ENCODE peak calls at places on chromosomes 12 and 14, in four cellular contexts. I is GM12878, P is K562, E is HepG2. L is an unnamed sample.

GRCh38 chr14:74911704-74912103 is 11.4 kb downstream of the RPS6KL1 start:
- DNase-seq in I (no peak), P (no peak), E (no peak), L (no peak)

GRCh38 chr12:130700492-130701401 is 15.4 kb downstream of the RIMBP2 start:
- DNase-seq in I (no peak), P (no peak), E (no peak), L (no peak)

GRCh38 chr14:69554500-69554899 is 20.2 kb downstream of the CCDC177 start:
- DNase-seq in I (no peak), P (no peak), E (no peak), L (no peak)

GRCh38 chr12:88698471-88698870 is 118.2 kb upstream of the KITLG start:
- DNase-seq in I (no peak), P (no peak), E (no peak), L (no peak)

GRCh38 chr12:95057431-95057830 is 16.0 kb downstream of the NR2C1 start:
- DNase-seq in I (no peak), P (no peak), E (no peak), L (no peak)

GRCh38 chr12:57471-57980 is 9.0 kb upstream of the IQSEC3 start:
- DNase-seq in I (no peak), P (no peak), E (no peak), L (no peak)

GRCh38 chr12:64088431-64089349 is 133.4 kb downstream of the KICS2 start:
- DNase-seq in I (no peak), P (peak), E (peak), L (peak)

GRCh38 chr14:92579244-92579643 is 65.7 kb downstream of the RIN3 start:
- DNase-seq in I (no peak), P (no peak), E (no peak), L (no peak)

GRCh38 chr14:105249175-105250007 is 1.1 kb downstream of the BTBD6 start:
- DNase-seq in I (no peak), P (no peak), E (no peak), L (no peak)

GRCh38 chr12:543114-543451 is 83.3 kb downstream of the B4GALNT3 start:
- DNase-seq in I (no peak), P (no peak), E (no peak), L (no peak)

GRCh38 chr12:2111816-2112215 is 59.0 kb downstream of the CACNA1C start:
- DNase-seq in I (no peak), P (no peak), E (no peak), L (no peak)

GRCh38 chr12:70049596-70050360 is 193.5 kb upstream of the CNOT2 start:
- DNase-seq in I (peak), P (peak), E (no peak), L (peak)

GRCh38 chr14:71261206-71261605 is 353.9 kb downstream of the PCNX1 start:
- DNase-seq in I (no peak), P (no peak), E (no peak), L (no peak)

GRCh38 chr12:123533672-123534643 is at the start of gene RILPL1:
- DNase-seq in I (no peak), P (peak), E (peak), L (no peak)

GRCh38 chr12:89363582-89363981 is 11.3 kb upstream of the DUSP6 start:
- DNase-seq in I (no peak), P (no peak), E (no peak), L (no peak)

GRCh38 chr12:99092100-99092851 is 447.2 kb downstream of the APAF1 start:
- DNase-seq in I (no peak), P (no peak), E (no peak), L (no peak)

GRCh38 chr12:121799175-121799841 is 4.5 kb upstream of the SETD1B start:
- DNase-seq in I (no peak), P (peak), E (peak), L (peak)

GRCh38 chr14:72024504-72024903 is 92.3 kb downstream of the RGS6 start:
- DNase-seq in I (peak), P (no peak), E (no peak), L (no peak)

GRCh38 chr14:63909984-63910383 is 57.2 kb downstream of the SYNE2 start:
- DNase-seq in I (no peak), P (no peak), E (no peak), L (no peak)

GRCh38 chr12:54853933-54854538 is at the start of gene MUCL1:
- DNase-seq in I (peak), P (peak), E (peak), L (peak)

GRCh38 chr14:69807192-69807591 is 10.2 kb upstream of the SLC10A1 start:
- DNase-seq in I (no peak), P (no peak), E (no peak), L (no peak)

GRCh38 chr12:13702401-13702800 is 279.0 kb downstream of the GRIN2B start:
- DNase-seq in I (no peak), P (no peak), E (no peak), L (no peak)

GRCh38 chr14:102421366-102422057 is 58.8 kb downstream of the TECPR2 start:
- DNase-seq in I (no peak), P (no peak), E (no peak), L (no peak)

GRCh38 chr14:98952595-98953325 is 319.2 kb downstream of the BCL11B start:
- DNase-seq in I (no peak), P (no peak), E (no peak), L (peak)

GRCh38 chr14:104810316-104810715 is 9.4 kb downstream of the ZBTB42 start:
- DNase-seq in I (no peak), P (no peak), E (no peak), L (no peak)

GRCh38 chr12:31117203-31118011 is 43.7 kb downstream of the DDX11 start:
- DNase-seq in I (no peak), P (peak), E (peak), L (peak)

DNA sequence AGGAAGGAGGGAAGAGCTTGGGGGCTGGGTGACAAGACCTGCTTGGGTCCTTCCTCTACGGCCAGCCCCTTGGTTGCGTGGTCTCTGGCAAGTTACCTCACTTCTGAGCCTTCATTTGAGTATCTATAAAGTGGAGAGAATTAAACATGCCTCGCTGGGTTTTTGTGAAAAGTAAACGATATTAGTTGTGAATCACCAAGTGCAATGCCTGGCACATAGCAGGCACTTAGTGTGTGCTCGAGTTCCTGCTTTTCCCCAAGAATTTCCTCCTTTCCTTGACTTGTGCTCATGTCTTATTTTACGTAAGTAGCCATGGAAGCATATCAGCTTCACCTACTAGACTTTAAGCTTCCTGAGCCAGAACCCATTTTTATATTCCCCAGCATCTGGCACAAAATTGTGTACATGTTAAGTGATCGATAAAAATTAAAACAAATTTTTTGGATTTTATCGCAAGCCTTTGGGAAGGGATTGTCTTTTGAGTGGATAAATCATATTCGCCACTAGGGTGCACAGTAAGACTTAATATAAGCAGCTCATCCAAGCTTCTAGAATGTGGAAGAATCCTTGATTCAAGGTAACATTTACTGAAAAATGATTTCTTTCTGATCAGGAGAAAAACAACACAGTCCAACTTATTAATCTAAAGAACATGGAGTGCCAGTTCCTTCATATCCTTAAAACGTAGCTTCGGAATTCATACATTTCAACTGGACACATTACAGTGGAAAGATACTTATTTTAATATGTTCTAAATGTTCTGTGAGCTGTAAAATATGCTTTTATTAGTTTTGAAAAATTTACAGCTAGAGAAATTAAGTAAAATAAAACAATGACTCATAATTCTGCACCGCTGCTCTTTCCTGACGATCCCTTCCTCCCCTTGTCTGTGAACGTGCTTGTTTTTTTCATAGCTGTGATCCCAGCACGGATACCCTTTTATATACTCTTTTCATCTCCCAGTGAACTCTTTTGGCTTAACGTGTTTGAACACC is 62.0 kb downstream of the SLC25A47 start:
- DNase-seq in I (no peak), P (no peak), E (peak), L (peak)
- TF ChIP-seq POLR2AphosphoS5 in I (no peak), P (no peak), E (no peak), L (no peak)

GRCh38 chr14:68501171-68501570 is 291.7 kb downstream of the ZFP36L1 start:
- DNase-seq in I (no peak), P (no peak), E (no peak), L (no peak)
- TF ChIP-seq ZNF274 in I (no peak), P (no peak), E (no peak), L (no peak)

GRCh38 chr14:103702095-103702494 is 13.2 kb downstream of the XRCC3 start:
- DNase-seq in I (no peak), P (no peak), E (no peak), L (no peak)

GRCh38 chr14:103703433-103704385 is 11.5 kb downstream of the XRCC3 start:
- DNase-seq in I (no peak), P (no peak), E (no peak), L (no peak)

GRCh38 chr14:103704708-103705107 is 10.5 kb downstream of the XRCC3 start:
- DNase-seq in I (no peak), P (no peak), E (no peak), L (no peak)

GRCh38 chr14:103700753-103701490 is 14.3 kb downstream of the XRCC3 start:
- DNase-seq in I (no peak), P (no peak), E (no peak), L (no peak)

DNA sequence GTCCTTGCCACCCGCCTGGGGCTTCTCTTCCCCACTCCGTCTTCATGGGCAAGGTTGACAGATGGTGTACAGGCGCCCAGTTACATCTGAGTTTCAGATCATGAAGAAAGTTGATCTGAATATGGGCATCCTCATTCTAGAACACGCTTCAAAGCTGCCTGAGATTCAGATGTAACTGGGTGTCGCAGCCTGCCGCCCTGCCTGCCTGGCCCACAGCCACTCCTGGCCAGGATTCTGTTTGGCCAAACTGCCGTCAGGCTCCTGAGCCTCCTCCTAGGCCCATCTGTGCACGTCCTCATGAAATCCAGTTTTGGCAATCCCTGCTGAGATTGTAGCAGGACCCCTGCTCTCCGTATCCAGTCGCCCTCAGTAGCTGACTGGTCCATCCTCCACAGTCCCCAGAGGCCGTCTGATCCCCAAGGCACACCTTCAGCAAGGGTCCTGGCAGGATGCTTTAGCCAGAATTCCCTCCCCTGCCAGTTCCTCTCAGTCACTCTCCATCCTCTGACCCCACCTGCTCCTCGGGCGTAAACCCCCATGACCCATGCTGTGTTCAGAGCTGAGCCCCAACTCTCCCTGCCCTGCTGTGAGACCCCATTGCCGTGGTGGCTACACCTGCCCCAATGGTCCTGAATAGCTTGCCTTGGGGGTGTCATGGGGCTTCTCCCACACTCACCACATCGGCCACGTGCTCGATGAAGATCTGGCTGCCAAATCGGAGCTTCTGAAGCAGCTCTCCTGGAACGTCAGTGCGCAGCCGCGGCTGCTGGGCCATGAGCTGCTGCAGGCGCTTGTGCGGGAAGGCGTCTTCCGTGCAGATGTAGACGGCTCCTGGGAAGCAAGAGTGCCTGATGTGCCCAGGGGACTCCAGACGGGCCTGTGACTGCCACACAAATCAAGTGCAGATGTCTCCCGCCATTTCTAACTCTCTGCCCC is 12.5 kb downstream of the XRCC3 start:
- DNase-seq in I (no peak), P (no peak), E (no peak), L (no peak)
- H3K4me2 ChIP-seq in I (no peak), P (no peak), E (no peak), L (no peak)

GRCh38 chr14:50763386-50764007 is 67.5 kb downstream of the NIN start:
- DNase-seq in I (no peak), P (no peak), E (no peak), L (no peak)
- TF ChIP-seq POLR2AphosphoS5 in I (no peak), P (no peak), E (no peak), L (no peak)

GRCh38 chr14:62696969-62697328 is 348.3 kb downstream of the KCNH5 start:
- DNase-seq in I (no peak), P (no peak), E (no peak), L (no peak)

GRCh38 chr14:62691613-62692489 is 353.4 kb downstream of the KCNH5 start:
- DNase-seq in I (no peak), P (no peak), E (peak), L (no peak)

GRCh38 chr14:62692490-62693106 is 352.7 kb downstream of the KCNH5 start:
- DNase-seq in I (no peak), P (no peak), E (peak), L (no peak)

GRCh38 chr14:62696261-62696968 is 348.8 kb downstream of the KCNH5 start:
- DNase-seq in I (no peak), P (no peak), E (peak), L (no peak)

DNA sequence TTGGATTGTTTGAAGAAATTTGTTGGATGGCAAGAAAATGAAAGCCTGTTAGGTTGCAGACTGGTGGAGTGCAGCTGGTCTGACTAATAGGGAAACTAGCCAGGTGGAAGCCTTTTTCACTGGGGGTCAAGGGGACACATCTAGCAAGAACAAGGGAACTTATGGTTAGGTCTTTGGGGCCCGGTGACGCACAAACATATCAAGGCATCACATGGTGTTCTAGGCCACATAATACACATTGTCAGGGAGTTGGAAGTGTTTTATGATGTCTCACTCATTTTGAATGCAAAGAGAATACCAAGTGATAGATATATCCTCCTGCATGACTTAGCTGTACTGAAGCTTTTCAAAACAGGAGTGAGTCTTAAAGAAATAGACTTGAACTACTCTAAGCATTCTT is 351.2 kb downstream of the KCNH5 start:
- DNase-seq in I (no peak), P (no peak), E (no peak), L (no peak)
- TF ChIP-seq ZNF274 in I (no peak), P (no peak), E (no peak), L (no peak)

GRCh38 chr12:4448376-4448775 is 2.8 kb upstream of the FGF6 start:
- DNase-seq in I (no peak), P (no peak), E (no peak), L (no peak)

GRCh38 chr12:4450551-4451112 is 5.0 kb upstream of the FGF6 start:
- DNase-seq in I (no peak), P (no peak), E (no peak), L (no peak)

GRCh38 chr12:4447151-4447550 is 1.5 kb upstream of the FGF6 start:
- DNase-seq in I (no peak), P (no peak), E (no peak), L (no peak)

GRCh38 chr12:4449862-4450222 is 4.2 kb upstream of the FGF6 start:
- DNase-seq in I (no peak), P (no peak), E (no peak), L (no peak)

GRCh38 chr12:4448943-4449861 is 3.6 kb upstream of the FGF6 start:
- DNase-seq in I (no peak), P (no peak), E (peak), L (no peak)
- H3K4me2 ChIP-seq in I (no peak), P (no peak), E (peak), L (no peak)

GRCh38 chr14:89960895-89961294 is 5.2 kb downstream of the TDP1 start:
- DNase-seq in I (no peak), P (no peak), E (no peak), L (no peak)
- TF ChIP-seq POLR2AphosphoS5 in I (no peak), P (no peak), E (no peak), L (no peak)

GRCh38 chr12:105204127-105204526 is 31.8 kb downstream of the APPL2 start:
- DNase-seq in I (no peak), P (no peak), E (no peak), L (no peak)

GRCh38 chr12:105201389-105201788 is 34.6 kb downstream of the APPL2 start:
- DNase-seq in I (no peak), P (no peak), E (no peak), L (no peak)

GRCh38 chr12:105205322-105206048 is 30.5 kb downstream of the APPL2 start:
- DNase-seq in I (no peak), P (no peak), E (no peak), L (no peak)

GRCh38 chr12:105206686-105207374 is 29.1 kb downstream of the APPL2 start:
- DNase-seq in I (no peak), P (no peak), E (no peak), L (no peak)

DNA sequence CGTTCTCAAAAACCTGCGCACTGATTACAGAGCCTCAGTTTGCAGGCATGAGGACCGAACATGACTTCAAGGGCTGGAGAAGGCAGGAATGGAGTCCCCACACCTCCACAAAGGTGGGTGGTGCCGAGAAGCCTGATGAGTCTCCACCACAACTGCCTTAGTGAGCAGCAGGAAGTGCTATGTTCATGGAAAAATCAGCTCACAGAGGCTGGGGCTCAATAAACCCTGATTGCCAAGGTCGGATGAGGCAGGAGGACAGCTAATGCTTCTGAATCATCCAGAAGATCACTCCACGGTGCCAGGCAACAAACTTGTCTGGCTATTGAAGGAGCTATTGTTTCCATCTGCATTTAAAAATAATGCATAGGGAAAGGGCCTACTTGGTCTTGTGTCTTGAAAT is 31.1 kb downstream of the APPL2 start:
- DNase-seq in I (no peak), P (no peak), E (no peak), L (no peak)
- TF ChIP-seq ZNF274 in I (no peak), P (no peak), E (no peak), L (no peak)

L was measured in HCT116.